ENCODE peak calls at places on chromosomes 12 and 14, in ten cellular contexts. D is stimulated activated CD4-positive, alpha-beta T cell treated with anti-CD3 and anti-CD28 coated beads, TNF-alpha, amount 100 ng/mL, for 1 hour; A is AG04449; I is SK-N-SH; S is colonic mucosa; Z is progenitor cell of endocrine pancreas; C is breast epithelium; V is GM19239; P is KG1; M is activated T-helper 1 cell treated with anti-CD3 and anti-CD28 coated beads, Interleukin-12 subunit alpha, Interleukin-12 subunit beta, Interleukin-2, Interleukin-4 antibody, amounts not matched to agents 30 ng/mL and 10 ng/mL and 1 ng/mL, durations not matched to agents 14 hours and 24 hours and 36 hours. E is an unnamed sample.

GRCh38 chr12:6915023-6915788 is 826 bp downstream of the ENO2 start:
- DNase-seq in P (no peak), S (peak; percentile 65), Z (no peak), M (no peak), A (no peak), C (no peak), D (no peak), I (peak; percentile 80), V (no peak), E (no peak)

GRCh38 chr14:51653096-51653814 is 1.5 kb downstream of the FRMD6 start:
- DNase-seq in I (no peak), D (no peak), Z (no peak), V (no peak), P (peak; percentile 18), A (no peak), S (no peak), M (no peak), C (no peak), E (no peak)

GRCh38 chr12:57772429-57773322 is at the start of gene EEF1AKMT3:
- DNase-seq in P (no peak), M (peak; percentile 25), C (peak; percentile 62), V (no peak), A (no peak), S (peak; percentile 81), D (no peak), I (peak; percentile 81), Z (peak; percentile 45), E (peak; percentile 44)

GRCh38 chr12:29505078-29505477 is 7.6 kb upstream of the OVCH1 start:
- DNase-seq in D (no peak), V (no peak), I (no peak), S (no peak), M (no peak), A (no peak), C (no peak), Z (no peak), P (no peak), E (no peak)

GRCh38 chr12:57521475-57522018 is 1.1 kb upstream of the MBD6 start:
- DNase-seq in A (no peak), M (no peak), S (peak; percentile 60), V (no peak), P (no peak), Z (no peak), C (peak; percentile 70), D (no peak), I (no peak), E (no peak)

GRCh38 chr12:40212566-40212965 is 12.2 kb upstream of the LRRK2 start:
- DNase-seq in A (no peak), P (no peak), C (no peak), I (no peak), M (no peak), S (no peak), Z (no peak), V (no peak), D (no peak), E (no peak)

GRCh38 chr12:48767047-48767446 is 21.8 kb downstream of the ADCY6 start:
- DNase-seq in D (no peak), C (no peak), V (no peak), I (no peak), Z (no peak), P (no peak), A (no peak), S (no peak), M (no peak), E (no peak)

GRCh38 chr12:4478933-4479332 is 33.3 kb upstream of the FGF6 start:
- DNase-seq in I (no peak), M (no peak), C (no peak), V (no peak), D (no peak), A (no peak), Z (no peak), S (no peak), P (no peak), E (no peak)

GRCh38 chr12:70698345-70698744 is 61.1 kb upstream of the PTPRB start:
- DNase-seq in M (no peak), D (no peak), V (no peak), S (no peak), C (no peak), I (no peak), A (no peak), Z (no peak), P (no peak), E (no peak)

GRCh38 chr12:112361271-112361670 is 21.0 kb downstream of the HECTD4 start:
- DNase-seq in Z (no peak), S (no peak), M (no peak), P (no peak), C (no peak), A (no peak), D (no peak), V (no peak), I (no peak), E (no peak)

GRCh38 chr14:76581592-76581991 is 179.7 kb upstream of the VASH1 start:
- DNase-seq in V (no peak), P (no peak), A (no peak), I (no peak), M (no peak), S (no peak), D (no peak), Z (no peak), C (no peak), E (no peak)

GRCh38 chr12:132955094-132955932 is 793 bp downstream of the ZNF605 start:
- DNase-seq in A (peak; percentile 9), V (peak; percentile 54), D (no peak), S (peak; percentile 28), P (peak; percentile 25), I (no peak), M (no peak), C (no peak), Z (no peak), E (peak; percentile 17)

GRCh38 chr12:126926023-126926600 is 1340.9 kb upstream of the TMEM132C start:
- DNase-seq in V (no peak), M (no peak), S (no peak), I (no peak), Z (no peak), A (no peak), P (no peak), C (no peak), D (no peak), E (no peak)

GRCh38 chr14:55309761-55310365 is 38.6 kb downstream of the FBXO34 start:
- DNase-seq in M (no peak), D (no peak), A (no peak), Z (no peak), C (no peak), P (no peak), S (no peak), V (no peak), I (no peak), E (no peak)

GRCh38 chr12:108648371-108648770 is 14.7 kb upstream of the SELPLG start:
- DNase-seq in C (no peak), M (no peak), V (no peak), I (no peak), P (no peak), S (no peak), D (no peak), A (no peak), Z (no peak), E (no peak)

GRCh38 chr12:121107681-121108080 is 25.0 kb upstream of the P2RX7 start:
- DNase-seq in V (no peak), M (no peak), S (no peak), C (no peak), A (no peak), D (no peak), I (no peak), Z (no peak), P (no peak), E (no peak)

GRCh38 chr12:109739747-109740693 is 26.4 kb downstream of the FAM222A start:
- DNase-seq in Z (no peak), A (no peak), D (no peak), I (peak; percentile 59), V (no peak), S (no peak), P (no peak), C (no peak), M (no peak), E (peak; percentile 40)

GRCh38 chr14:69346710-69347109 is 51.4 kb downstream of the ERH start:
- DNase-seq in C (no peak), M (no peak), V (no peak), S (peak; percentile 44), Z (peak; percentile 47), D (no peak), A (no peak), P (no peak), I (peak; percentile 56), E (no peak)

GRCh38 chr12:46089414-46090162 is 99.2 kb upstream of the SCAF11 start:
- DNase-seq in Z (no peak), P (no peak), V (no peak), C (no peak), A (no peak), M (no peak), S (no peak), D (no peak), I (no peak), E (no peak)

GRCh38 chr12:132686831-132687210 is 321 bp downstream of the POLE start:
- DNase-seq in V (no peak), P (no peak), C (no peak), I (peak; percentile 84), Z (no peak), S (no peak), A (no peak), M (no peak), D (no peak), E (no peak)

GRCh38 chr14:31829256-31829923 is 247.7 kb upstream of the ARHGAP5 start:
- DNase-seq in A (no peak), V (no peak), Z (no peak), P (no peak), D (no peak), M (no peak), S (no peak), I (peak; percentile 4), C (no peak), E (no peak)

GRCh38 chr12:73181244-73181643 is 909.1 kb downstream of the TRHDE start:
- DNase-seq in V (no peak), I (no peak), M (no peak), P (no peak), Z (no peak), C (no peak), S (no peak), A (no peak), D (no peak), E (no peak)

GRCh38 chr12:112182499-112182898 is 57.1 kb downstream of the TRAFD1 start:
- DNase-seq in I (no peak), V (no peak), Z (no peak), M (no peak), P (no peak), S (no peak), A (no peak), C (peak; percentile 40), D (no peak), E (no peak)

GRCh38 chr12:94812345-94812744 is 162.0 kb upstream of the TMCC3 start:
- DNase-seq in P (no peak), Z (no peak), S (no peak), C (no peak), D (no peak), V (no peak), M (no peak), I (no peak), A (no peak), E (no peak)

GRCh38 chr12:116236148-116236731 is 41.3 kb downstream of the MED13L start:
- DNase-seq in M (peak; percentile 33), V (peak; percentile 15), Z (no peak), I (peak; percentile 48), P (no peak), C (peak; percentile 37), A (no peak), S (peak; percentile 42), D (peak; percentile 20), E (no peak)

GRCh38 chr12:48379784-48380183 is 29.1 kb upstream of the ZNF641 start:
- DNase-seq in P (no peak), S (no peak), A (no peak), Z (no peak), V (no peak), M (no peak), I (no peak), D (no peak), C (no peak), E (no peak)

GRCh38 chr14:65509842-65510241 is 97.3 kb downstream of the FUT8 start:
- DNase-seq in V (no peak), M (no peak), S (no peak), C (no peak), A (no peak), P (no peak), Z (no peak), D (no peak), I (no peak), E (no peak)

GRCh38 chr12:45547822-45548221 is 181.7 kb upstream of the ARID2 start:
- DNase-seq in C (no peak), V (no peak), Z (no peak), P (no peak), M (no peak), A (no peak), D (no peak), I (no peak), S (no peak), E (no peak)

E was measured in CMK.